ENCODE peak calls at places on chromosomes 12 and 14, in five cellular contexts. One of them, this sample, is unnamed.

GRCh38 chr14:77023001-77023996 is 5.2 kb downstream of the IRF2BPL start:
- DNase-seq in foreskin fibroblast: peak; percentile 70
- DNase-seq in HL-60: no peak
- DNase-seq in Panc1: no peak
- DNase-seq in nephron progenitor cell: no peak
- DNase-seq in this sample: no peak

GRCh38 chr12:49975370-49975761 is 2.6 kb downstream of the AQP6 start:
- DNase-seq in foreskin fibroblast: no peak
- DNase-seq in HL-60: no peak
- DNase-seq in Panc1: no peak
- DNase-seq in nephron progenitor cell: no peak
- DNase-seq in this sample: no peak

GRCh38 chr14:73339206-73339605 is 101.9 kb downstream of the PAPLN start:
- DNase-seq in foreskin fibroblast: no peak
- DNase-seq in HL-60: no peak
- DNase-seq in Panc1: no peak
- DNase-seq in nephron progenitor cell: no peak
- DNase-seq in this sample: no peak

GRCh38 chr14:74917646-74918081 is 5.4 kb downstream of the RPS6KL1 start:
- DNase-seq in foreskin fibroblast: no peak
- DNase-seq in HL-60: no peak
- DNase-seq in Panc1: no peak
- DNase-seq in nephron progenitor cell: no peak
- DNase-seq in this sample: no peak

GRCh38 chr12:120584343-120585149 is 3.3 kb upstream of the POP5 start:
- DNase-seq in foreskin fibroblast: peak; percentile 58
- DNase-seq in HL-60: no peak
- DNase-seq in Panc1: no peak
- DNase-seq in nephron progenitor cell: peak; percentile 67
- DNase-seq in this sample: peak; percentile 39

GRCh38 chr12:50166776-50167025 is 468 bp downstream of the CERS5 start:
- DNase-seq in foreskin fibroblast: no peak
- DNase-seq in HL-60: peak; percentile 43
- DNase-seq in Panc1: no peak
- DNase-seq in nephron progenitor cell: no peak
- DNase-seq in this sample: no peak

GRCh38 chr14:72471346-72471745 is 422.6 kb downstream of the DPF3 start:
- DNase-seq in foreskin fibroblast: peak; percentile 41
- DNase-seq in HL-60: no peak
- DNase-seq in Panc1: no peak
- DNase-seq in nephron progenitor cell: no peak
- DNase-seq in this sample: no peak

GRCh38 chr14:102949062-102949800 is 26.8 kb downstream of the AMN start:
- DNase-seq in foreskin fibroblast: peak; percentile 78
- DNase-seq in HL-60: peak; percentile 75
- DNase-seq in Panc1: no peak
- DNase-seq in nephron progenitor cell: no peak
- DNase-seq in this sample: no peak

GRCh38 chr14:68864301-68864810 is 71.5 kb upstream of the ZFP36L1 start:
- DNase-seq in foreskin fibroblast: peak; percentile 38
- DNase-seq in HL-60: no peak
- DNase-seq in Panc1: no peak
- DNase-seq in nephron progenitor cell: no peak
- DNase-seq in this sample: no peak

GRCh38 chr12:14548609-14549008 is 19.1 kb downstream of the PLBD1 start:
- DNase-seq in foreskin fibroblast: no peak
- DNase-seq in HL-60: no peak
- DNase-seq in Panc1: no peak
- DNase-seq in nephron progenitor cell: no peak
- DNase-seq in this sample: no peak

GRCh38 chr12:92989715-92990484 is 60.8 kb upstream of the EEA1 start:
- DNase-seq in foreskin fibroblast: no peak
- DNase-seq in HL-60: no peak
- DNase-seq in Panc1: no peak
- DNase-seq in nephron progenitor cell: no peak
- DNase-seq in this sample: no peak

DNA sequence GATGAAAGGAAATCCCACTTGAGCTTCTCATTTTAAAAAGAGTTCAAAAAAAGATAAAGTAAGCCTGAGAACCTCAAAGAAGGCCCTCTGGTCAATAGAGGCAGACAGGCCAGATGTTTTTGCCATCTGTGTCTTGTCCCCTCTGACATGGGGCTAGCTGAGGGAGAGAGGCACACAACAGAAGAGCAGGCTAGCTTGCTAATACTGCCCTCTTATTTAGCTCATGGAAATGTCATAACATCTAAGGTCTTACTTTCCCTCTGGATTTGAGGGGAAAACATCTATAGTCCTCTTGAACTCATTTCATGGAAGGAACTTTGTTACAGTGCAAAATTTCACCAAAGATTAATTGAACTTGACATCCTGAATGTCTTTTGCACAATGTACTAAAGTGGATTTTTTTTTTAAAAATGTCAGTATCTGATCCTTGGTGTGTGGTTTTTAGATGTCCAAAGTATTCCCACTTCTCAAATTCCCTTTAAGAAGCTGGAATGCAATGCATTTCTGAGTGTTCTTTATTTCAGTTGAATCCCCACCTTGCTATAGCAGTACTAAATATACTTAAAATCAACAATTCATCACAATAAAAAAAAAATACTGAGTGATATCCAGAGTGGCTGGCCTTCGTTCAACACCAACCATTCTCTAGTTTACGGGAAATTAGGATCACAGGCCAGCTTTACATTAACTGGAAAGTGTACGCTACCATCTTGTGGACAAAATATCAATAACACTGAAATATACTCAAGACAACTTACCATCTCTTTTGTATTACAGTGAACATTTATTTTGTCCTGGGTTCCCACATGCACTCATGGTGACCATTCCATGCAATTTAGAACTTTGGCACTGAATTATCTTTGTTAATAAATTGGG is 176.6 kb downstream of the PAH start:
- DNase-seq in foreskin fibroblast: peak; percentile 54
- DNase-seq in HL-60: no peak
- DNase-seq in Panc1: no peak
- DNase-seq in nephron progenitor cell: no peak
- DNase-seq in this sample: no peak
- TF ChIP-seq CTCF in foreskin fibroblast: no peak
- TF ChIP-seq CTCF in HL-60: no peak
- TF ChIP-seq CTCF in Panc1: peak; percentile 13
- TF ChIP-seq CTCF in nephron progenitor cell: no peak
- TF ChIP-seq CTCF in this sample: peak; percentile 74

GRCh38 chr14:64465208-64465821 is at the start of gene AKAP5:
- DNase-seq in foreskin fibroblast: peak; percentile 80
- DNase-seq in HL-60: no peak
- DNase-seq in Panc1: no peak
- DNase-seq in nephron progenitor cell: peak; percentile 92
- DNase-seq in this sample: peak; percentile 68

GRCh38 chr14:64467131-64467530 is 1.8 kb downstream of the AKAP5 start:
- DNase-seq in foreskin fibroblast: no peak
- DNase-seq in HL-60: peak; percentile 44
- DNase-seq in Panc1: no peak
- DNase-seq in nephron progenitor cell: no peak
- DNase-seq in this sample: no peak

GRCh38 chr14:64464695-64465094 is 604 bp upstream of the AKAP5 start:
- DNase-seq in foreskin fibroblast: no peak
- DNase-seq in HL-60: no peak
- DNase-seq in Panc1: no peak
- DNase-seq in nephron progenitor cell: no peak
- DNase-seq in this sample: no peak

GRCh38 chr14:64463873-64464272 is 1.4 kb upstream of the AKAP5 start:
- DNase-seq in foreskin fibroblast: no peak
- DNase-seq in HL-60: no peak
- DNase-seq in Panc1: no peak
- DNase-seq in nephron progenitor cell: no peak
- DNase-seq in this sample: no peak

DNA sequence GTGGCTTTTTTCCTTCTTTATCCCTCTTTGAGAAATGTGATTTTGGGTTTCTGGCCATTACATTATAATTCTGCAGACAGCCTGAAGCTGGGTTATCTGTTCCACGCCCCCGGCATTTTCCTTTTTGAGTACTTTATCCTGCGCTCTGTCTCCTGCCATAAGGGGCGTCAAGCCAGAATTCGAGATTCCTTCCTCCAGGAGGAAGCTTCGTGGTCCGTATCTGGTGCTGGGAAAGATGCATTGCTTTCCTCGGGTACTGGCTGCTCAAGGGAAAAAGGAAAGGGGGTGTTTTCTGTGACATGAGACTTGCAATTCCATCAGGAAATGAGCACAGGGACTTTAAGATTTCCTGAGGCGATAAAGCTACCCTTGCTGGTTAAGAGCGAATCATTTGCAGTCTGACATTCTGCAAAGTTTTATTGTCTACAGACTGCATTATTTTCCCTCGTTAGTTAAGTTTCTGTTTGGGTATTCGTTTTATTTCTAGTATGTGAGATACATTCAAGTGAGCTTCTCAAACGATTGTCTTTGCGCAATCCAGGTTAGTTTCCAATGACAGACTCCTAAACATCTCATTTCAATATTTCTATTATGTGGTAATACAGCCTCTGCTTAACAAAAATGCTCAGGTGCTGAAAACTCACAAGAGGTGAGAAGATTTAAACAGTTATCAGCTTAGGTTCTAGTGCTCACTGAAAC is 706 bp downstream of the AKAP5 start:
- DNase-seq in foreskin fibroblast: peak; percentile 80
- DNase-seq in HL-60: no peak
- DNase-seq in Panc1: no peak
- DNase-seq in nephron progenitor cell: peak; percentile 35
- DNase-seq in this sample: peak; percentile 22
- TF ChIP-seq CTCF in foreskin fibroblast: peak; percentile 36
- TF ChIP-seq CTCF in HL-60: no peak
- TF ChIP-seq CTCF in Panc1: no peak
- TF ChIP-seq CTCF in nephron progenitor cell: no peak
- TF ChIP-seq CTCF in this sample: peak; percentile 40

GRCh38 chr12:111122458-111122878 is 202.1 kb upstream of the MYL2 start:
- DNase-seq in foreskin fibroblast: no peak
- DNase-seq in HL-60: no peak
- DNase-seq in Panc1: no peak
- DNase-seq in nephron progenitor cell: peak; percentile 41
- DNase-seq in this sample: no peak

GRCh38 chr12:111126331-111126730 is 206.0 kb upstream of the MYL2 start:
- DNase-seq in foreskin fibroblast: no peak
- DNase-seq in HL-60: peak; percentile 42
- DNase-seq in Panc1: no peak
- DNase-seq in nephron progenitor cell: no peak
- DNase-seq in this sample: no peak

GRCh38 chr12:111123390-111123789 is 203.0 kb upstream of the MYL2 start:
- DNase-seq in foreskin fibroblast: no peak
- DNase-seq in HL-60: no peak
- DNase-seq in Panc1: no peak
- DNase-seq in nephron progenitor cell: no peak
- DNase-seq in this sample: no peak

GRCh38 chr12:111124183-111124582 is 203.8 kb upstream of the MYL2 start:
- DNase-seq in foreskin fibroblast: no peak
- DNase-seq in HL-60: no peak
- DNase-seq in Panc1: no peak
- DNase-seq in nephron progenitor cell: no peak
- DNase-seq in this sample: no peak

DNA sequence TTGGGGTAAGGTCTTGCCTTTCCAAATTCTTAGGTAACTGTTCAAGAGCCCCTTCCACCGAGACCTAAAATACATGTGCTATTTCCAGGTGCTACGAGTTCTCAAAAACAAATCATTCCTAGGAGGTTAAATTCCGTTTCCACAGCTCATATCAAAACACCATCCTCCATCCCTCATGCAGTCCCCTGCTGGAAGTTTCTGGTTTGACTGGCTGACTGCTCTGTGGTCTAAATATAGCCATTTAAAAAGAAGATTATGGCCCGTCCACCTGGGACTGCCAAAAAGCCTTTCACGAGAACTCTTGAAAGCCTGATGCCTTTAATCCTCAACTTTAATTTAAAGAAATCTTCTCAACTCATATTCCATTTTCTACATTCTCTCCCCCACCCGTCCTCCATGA is 201.5 kb upstream of the MYL2 start:
- DNase-seq in foreskin fibroblast: no peak
- DNase-seq in HL-60: no peak
- DNase-seq in Panc1: no peak
- DNase-seq in nephron progenitor cell: no peak
- DNase-seq in this sample: no peak
- TF ChIP-seq CTCF in foreskin fibroblast: no peak
- TF ChIP-seq CTCF in HL-60: no peak
- TF ChIP-seq CTCF in Panc1: peak; percentile 13
- TF ChIP-seq CTCF in nephron progenitor cell: peak; percentile 21
- TF ChIP-seq CTCF in this sample: peak; percentile 38

GRCh38 chr14:45287609-45288008 is 34.6 kb upstream of the MIS18BP1 start:
- DNase-seq in foreskin fibroblast: no peak
- DNase-seq in HL-60: no peak
- DNase-seq in Panc1: no peak
- DNase-seq in nephron progenitor cell: no peak
- DNase-seq in this sample: no peak

GRCh38 chr14:45290547-45290946 is 37.5 kb upstream of the MIS18BP1 start:
- DNase-seq in foreskin fibroblast: no peak
- DNase-seq in HL-60: no peak
- DNase-seq in Panc1: no peak
- DNase-seq in nephron progenitor cell: no peak
- DNase-seq in this sample: no peak

GRCh38 chr14:45284802-45285201 is 31.8 kb upstream of the MIS18BP1 start:
- DNase-seq in foreskin fibroblast: no peak
- DNase-seq in HL-60: no peak
- DNase-seq in Panc1: no peak
- DNase-seq in nephron progenitor cell: no peak
- DNase-seq in this sample: no peak
- TF ChIP-seq CTCF in foreskin fibroblast: no peak
- TF ChIP-seq CTCF in HL-60: no peak
- TF ChIP-seq CTCF in Panc1: no peak
- TF ChIP-seq CTCF in nephron progenitor cell: no peak
- TF ChIP-seq CTCF in this sample: no peak